ENCODE peak calls at places on chromosomes 16 and 17, in four cellular contexts. One of them, this sample, is unnamed.

GRCh38 chr16:71536752-71537499 is 10.7 kb downstream of the CHST4 start:
- DNase-seq in DND-41: no peak
- DNase-seq in left ventricle myocardium inferior: no peak
- DNase-seq in foreskin fibroblast: no peak
- DNase-seq in this sample: no peak

GRCh38 chr17:17765921-17766320 is 70.9 kb downstream of the SREBF1 start:
- DNase-seq in DND-41: no peak
- DNase-seq in left ventricle myocardium inferior: no peak
- DNase-seq in foreskin fibroblast: no peak
- DNase-seq in this sample: no peak

GRCh38 chr16:84567446-84567962 is 50.4 kb downstream of the COTL1 start:
- DNase-seq in DND-41: no peak
- DNase-seq in left ventricle myocardium inferior: no peak
- DNase-seq in foreskin fibroblast: no peak
- DNase-seq in this sample: no peak

GRCh38 chr16:86221085-86221484 is 289.2 kb upstream of the FOXF1 start:
- DNase-seq in DND-41: no peak
- DNase-seq in left ventricle myocardium inferior: no peak
- DNase-seq in foreskin fibroblast: no peak
- DNase-seq in this sample: no peak

GRCh38 chr16:73396556-73396955 is 348.6 kb upstream of the ZFHX3 start:
- DNase-seq in DND-41: peak; percentile 7
- DNase-seq in left ventricle myocardium inferior: no peak
- DNase-seq in foreskin fibroblast: no peak
- DNase-seq in this sample: no peak

GRCh38 chr17:58277726-58278595 is 2.8 kb downstream of the MPO start:
- DNase-seq in DND-41: no peak
- DNase-seq in left ventricle myocardium inferior: no peak
- DNase-seq in foreskin fibroblast: no peak
- DNase-seq in this sample: no peak

GRCh38 chr17:42819939-42820535 is 4.0 kb downstream of the BECN1 start:
- DNase-seq in DND-41: peak; percentile 66
- DNase-seq in left ventricle myocardium inferior: peak; percentile 40
- DNase-seq in foreskin fibroblast: no peak
- DNase-seq in this sample: peak; percentile 90

GRCh38 chr17:77594416-77595209 is 363.9 kb upstream of the TNRC6C start:
- DNase-seq in DND-41: peak; percentile 45
- DNase-seq in left ventricle myocardium inferior: no peak
- DNase-seq in foreskin fibroblast: no peak
- DNase-seq in this sample: peak; percentile 71

GRCh38 chr17:44400226-44400847 is 10.9 kb upstream of the ITGA2B start:
- DNase-seq in DND-41: no peak
- DNase-seq in left ventricle myocardium inferior: no peak
- DNase-seq in foreskin fibroblast: peak; percentile 9
- DNase-seq in this sample: no peak

GRCh38 chr17:10633738-10634379 is 23.2 kb downstream of the MYH3 start:
- DNase-seq in DND-41: no peak
- DNase-seq in left ventricle myocardium inferior: no peak
- DNase-seq in foreskin fibroblast: no peak
- DNase-seq in this sample: no peak

GRCh38 chr17:44775838-44776621 is 17.2 kb downstream of the ADAM11 start:
- DNase-seq in DND-41: no peak
- DNase-seq in left ventricle myocardium inferior: no peak
- DNase-seq in foreskin fibroblast: no peak
- DNase-seq in this sample: no peak

GRCh38 chr17:69853533-69854262 is 221.3 kb upstream of the KCNJ16 start:
- DNase-seq in DND-41: no peak
- DNase-seq in left ventricle myocardium inferior: peak; percentile 15
- DNase-seq in foreskin fibroblast: no peak
- DNase-seq in this sample: no peak

GRCh38 chr17:27496971-27497370 is 40.7 kb downstream of the KSR1 start:
- DNase-seq in DND-41: no peak
- DNase-seq in left ventricle myocardium inferior: no peak
- DNase-seq in foreskin fibroblast: no peak
- DNase-seq in this sample: no peak

GRCh38 chr16:30722916-30723315 is 23.9 kb downstream of the SRCAP start:
- DNase-seq in DND-41: no peak
- DNase-seq in left ventricle myocardium inferior: no peak
- DNase-seq in foreskin fibroblast: no peak
- DNase-seq in this sample: no peak

GRCh38 chr17:17933775-17934174 is 38.4 kb downstream of the TOM1L2 start:
- DNase-seq in DND-41: no peak
- DNase-seq in left ventricle myocardium inferior: no peak
- DNase-seq in foreskin fibroblast: no peak
- DNase-seq in this sample: no peak

GRCh38 chr17:8283356-8283755 is 5.1 kb upstream of the RANGRF start:
- DNase-seq in DND-41: no peak
- DNase-seq in left ventricle myocardium inferior: no peak
- DNase-seq in foreskin fibroblast: no peak
- DNase-seq in this sample: no peak
- TF ChIP-seq CTCF in DND-41: no peak
- TF ChIP-seq CTCF in left ventricle myocardium inferior: no peak
- TF ChIP-seq CTCF in foreskin fibroblast: no peak
- TF ChIP-seq CTCF in this sample: no peak

GRCh38 chr16:50351116-50351515 is 17.7 kb downstream of the BRD7 start:
- DNase-seq in DND-41: no peak
- DNase-seq in left ventricle myocardium inferior: no peak
- DNase-seq in foreskin fibroblast: no peak
- DNase-seq in this sample: no peak

GRCh38 chr16:50359626-50360025 is 9.2 kb downstream of the BRD7 start:
- DNase-seq in DND-41: no peak
- DNase-seq in left ventricle myocardium inferior: no peak
- DNase-seq in foreskin fibroblast: no peak
- DNase-seq in this sample: no peak

GRCh38 chr16:50351952-50352351 is 16.8 kb downstream of the BRD7 start:
- DNase-seq in DND-41: no peak
- DNase-seq in left ventricle myocardium inferior: no peak
- DNase-seq in foreskin fibroblast: no peak
- DNase-seq in this sample: no peak

GRCh38 chr16:50354082-50354481 is 14.7 kb downstream of the BRD7 start:
- DNase-seq in DND-41: no peak
- DNase-seq in left ventricle myocardium inferior: no peak
- DNase-seq in foreskin fibroblast: no peak
- DNase-seq in this sample: no peak

DNA sequence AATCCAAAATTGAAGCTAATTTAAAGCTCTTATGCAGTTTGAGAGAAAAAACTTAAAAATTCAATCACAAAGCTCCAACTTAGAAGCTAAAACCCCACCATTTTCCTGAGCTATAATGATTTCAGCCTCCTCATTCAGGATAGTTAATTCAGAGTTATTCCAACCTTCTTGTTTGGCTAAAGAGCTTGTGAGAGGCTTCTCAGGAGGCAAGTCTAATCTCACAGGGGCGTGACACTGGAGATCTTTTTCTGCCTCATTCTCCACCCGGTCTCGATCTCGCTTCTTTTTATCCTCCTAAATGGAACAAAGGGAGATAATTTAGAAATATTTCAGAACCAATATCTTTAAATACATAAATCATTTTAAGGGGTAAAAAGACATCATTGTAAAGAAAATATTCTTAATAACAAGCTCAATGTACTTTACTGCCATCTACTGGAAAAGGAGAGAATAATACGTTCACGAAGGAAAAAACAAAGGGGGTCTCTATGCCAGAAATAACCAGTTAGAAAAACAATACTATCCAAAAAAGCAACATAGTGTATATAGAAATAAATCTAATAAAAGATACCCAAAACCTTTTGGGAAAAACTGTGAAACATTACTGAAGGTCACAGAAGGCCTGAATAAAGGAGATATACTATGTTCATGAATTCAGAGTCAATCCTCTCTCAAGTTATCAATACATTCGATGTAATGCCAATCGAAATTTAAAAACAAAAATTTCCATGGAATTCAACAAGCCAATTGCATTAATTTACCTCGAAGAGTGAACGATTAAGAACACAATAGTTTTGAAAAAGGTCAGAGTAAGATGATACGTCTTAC is 13.9 kb downstream of the BRD7 start:
- DNase-seq in DND-41: no peak
- DNase-seq in left ventricle myocardium inferior: no peak
- DNase-seq in foreskin fibroblast: no peak
- DNase-seq in this sample: no peak
- TF ChIP-seq CTCF in DND-41: peak; percentile 72
- TF ChIP-seq CTCF in left ventricle myocardium inferior: peak; percentile 66
- TF ChIP-seq CTCF in foreskin fibroblast: peak; percentile 37
- TF ChIP-seq CTCF in this sample: peak; percentile 92

DNA sequence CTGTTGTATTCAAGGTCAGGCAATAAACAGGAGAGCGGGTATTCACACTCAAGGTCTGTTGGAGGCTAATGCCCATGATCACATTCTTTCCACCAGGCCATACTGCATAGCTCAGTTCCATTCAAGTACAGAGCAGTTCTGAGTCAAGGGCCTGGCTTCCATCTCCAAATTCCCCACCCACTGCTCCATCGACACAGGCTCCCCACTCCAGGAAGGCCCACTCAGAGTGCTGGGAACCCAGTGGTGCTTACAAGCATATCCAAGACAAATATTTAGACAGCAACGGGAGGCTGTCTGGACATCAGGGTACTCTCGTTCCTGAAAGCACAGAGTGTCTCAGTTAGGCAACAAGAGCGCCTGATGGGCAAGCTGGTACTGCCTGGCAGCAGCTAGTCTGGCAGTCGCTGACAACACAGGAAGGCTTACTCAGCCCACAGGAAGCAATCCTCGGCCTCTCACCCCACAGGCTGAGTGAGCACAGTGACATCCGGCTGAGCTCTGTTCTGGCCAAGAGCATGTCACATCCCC is 40.9 kb downstream of the RFFL start:
- DNase-seq in DND-41: peak; percentile 75
- DNase-seq in left ventricle myocardium inferior: peak; percentile 68
- DNase-seq in foreskin fibroblast: peak; percentile 95
- DNase-seq in this sample: peak; percentile 88
- TF ChIP-seq CTCF in DND-41: no peak
- TF ChIP-seq CTCF in left ventricle myocardium inferior: peak; percentile 45
- TF ChIP-seq CTCF in foreskin fibroblast: peak; percentile 6
- TF ChIP-seq CTCF in this sample: no peak

GRCh38 chr16:64656471-64656870 is 465.4 kb downstream of the CDH11 start:
- DNase-seq in DND-41: no peak
- DNase-seq in left ventricle myocardium inferior: no peak
- DNase-seq in foreskin fibroblast: no peak
- DNase-seq in this sample: no peak
- TF ChIP-seq CTCF in DND-41: no peak
- TF ChIP-seq CTCF in left ventricle myocardium inferior: no peak
- TF ChIP-seq CTCF in foreskin fibroblast: no peak
- TF ChIP-seq CTCF in this sample: no peak

DNA sequence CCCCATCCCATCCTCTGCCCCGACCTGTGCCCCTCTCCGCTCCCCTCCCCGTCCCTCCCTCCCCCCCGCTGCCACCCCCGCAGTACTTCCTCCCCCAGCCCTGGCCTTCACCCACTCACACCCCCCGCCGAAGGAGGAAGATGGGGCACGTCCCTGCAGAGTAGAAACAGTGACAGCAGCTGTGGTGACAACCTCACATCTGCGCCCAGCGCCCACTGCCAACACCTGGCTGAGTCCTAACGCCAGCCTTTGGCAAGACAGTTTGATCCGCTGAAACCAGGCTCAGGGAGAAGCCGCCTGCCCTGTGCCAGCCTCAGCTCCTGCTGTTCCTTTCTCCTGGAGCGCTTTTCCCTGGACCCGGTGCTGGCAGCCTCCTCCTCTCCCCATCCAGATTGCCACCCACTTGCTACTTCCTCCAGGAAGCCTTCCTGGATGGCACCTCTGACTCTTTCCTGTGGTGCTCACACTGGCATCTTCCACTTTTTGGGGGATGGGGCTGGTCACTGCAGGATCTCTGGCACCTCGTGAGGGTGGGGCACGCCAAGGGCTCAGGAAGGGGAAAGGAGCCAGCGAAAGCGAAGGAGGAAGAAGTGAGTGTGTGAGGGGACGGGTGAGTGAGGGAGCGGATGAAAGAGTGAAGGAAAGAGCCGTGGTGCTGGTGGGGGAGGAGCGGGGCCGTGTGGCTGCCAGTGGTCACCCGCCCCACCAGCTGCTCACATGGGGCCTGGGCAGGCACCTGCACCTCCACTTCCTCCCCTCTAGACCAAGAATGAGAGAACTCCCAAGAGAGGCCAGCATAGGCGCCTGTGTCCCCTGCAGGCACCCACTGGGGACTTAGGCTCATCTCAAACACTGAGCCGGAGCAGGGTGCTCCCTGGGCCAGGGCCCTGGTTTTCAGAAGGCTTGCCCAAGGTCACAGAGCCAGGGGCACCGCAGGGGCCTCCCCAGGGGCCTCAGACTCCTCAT is 27.0 kb downstream of the ZFPM1 start:
- DNase-seq in DND-41: peak; percentile 72
- DNase-seq in left ventricle myocardium inferior: no peak
- DNase-seq in foreskin fibroblast: no peak
- DNase-seq in this sample: peak; percentile 65
- TF ChIP-seq CTCF in DND-41: no peak
- TF ChIP-seq CTCF in left ventricle myocardium inferior: no peak
- TF ChIP-seq CTCF in foreskin fibroblast: no peak
- TF ChIP-seq CTCF in this sample: no peak

GRCh38 chr16:82900611-82901010 is 273.8 kb downstream of the CDH13 start:
- DNase-seq in DND-41: no peak
- DNase-seq in left ventricle myocardium inferior: no peak
- DNase-seq in foreskin fibroblast: no peak
- DNase-seq in this sample: no peak
- TF ChIP-seq CTCF in DND-41: no peak
- TF ChIP-seq CTCF in left ventricle myocardium inferior: no peak
- TF ChIP-seq CTCF in foreskin fibroblast: no peak
- TF ChIP-seq CTCF in this sample: no peak

This sample was measured in activated CD8-positive, alpha-beta T cell treated with anti-CD3 and anti-CD28 coated beads for 36 hours.